ENCODE peak calls at places on chromosomes 7 and 10, in nine cellular contexts. I, X, O, H, Y, J, W, S and K are unnamed samples.

GRCh38 chr7:80496586-80496985 is 15.3 kb downstream of the GNAT3 start:
- DNase-seq in X (no peak), W (no peak), Y (no peak), I (peak; percentile 54), O (no peak), H (no peak), S (no peak), J (no peak), K (no peak)

GRCh38 chr10:17432738-17433137 is 21.7 kb downstream of the ST8SIA6 start:
- DNase-seq in Y (no peak), J (no peak), H (no peak), O (no peak), W (no peak), X (no peak), S (no peak), I (peak; percentile 14), K (no peak)

GRCh38 chr7:1852781-1853618 is 182.9 kb downstream of the ELFN1 start:
- DNase-seq in W (no peak), H (no peak), S (no peak), X (no peak), J (peak; percentile 59), O (no peak), Y (peak; percentile 26), I (no peak), K (no peak)

GRCh38 chr10:71832967-71833366 is 18.1 kb downstream of the PSAP start:
- DNase-seq in H (no peak), W (no peak), O (no peak), S (no peak), Y (no peak), X (no peak), I (no peak), J (no peak), K (peak; percentile 70)

GRCh38 chr7:103752995-103753394 is 236.5 kb downstream of the RELN start:
- DNase-seq in I (peak; percentile 27), H (no peak), O (no peak), X (no peak), Y (no peak), S (no peak), J (no peak), W (no peak), K (no peak)

GRCh38 chr10:132238371-132239125 is 51.8 kb downstream of the DPYSL4 start:
- DNase-seq in H (no peak), W (no peak), X (no peak), Y (no peak), S (no peak), O (no peak), I (no peak), J (no peak), K (no peak)

GRCh38 chr7:130256716-130257115 is 9.9 kb upstream of the CPA2 start:
- DNase-seq in I (no peak), J (no peak), X (no peak), Y (no peak), O (no peak), S (no peak), W (no peak), H (no peak), K (no peak)

GRCh38 chr7:27260211-27260610 is 17.6 kb downstream of the EVX1 start:
- DNase-seq in H (no peak), S (no peak), X (no peak), Y (no peak), I (no peak), W (no peak), O (no peak), J (no peak), K (no peak)

GRCh38 chr7:1071731-1072254 is 16.1 kb upstream of the GPER1 start:
- DNase-seq in O (no peak), H (no peak), X (no peak), J (no peak), W (no peak), Y (no peak), I (no peak), S (no peak), K (no peak)

GRCh38 chr10:132390455-132391371 is 6.3 kb upstream of the PWWP2B start:
- DNase-seq in W (no peak), S (no peak), J (peak; percentile 52), I (no peak), X (no peak), H (no peak), O (no peak), Y (peak; percentile 29), K (no peak)

GRCh38 chr7:47255441-47255840 is 326.5 kb downstream of the TNS3 start:
- DNase-seq in Y (no peak), I (peak; percentile 44), O (no peak), J (no peak), S (no peak), X (no peak), H (no peak), W (no peak), K (no peak)

GRCh38 chr10:30637881-30638467 is 8.4 kb upstream of the LYZL2 start:
- DNase-seq in J (no peak), X (peak; percentile 29), O (peak; percentile 86), H (no peak), I (peak; percentile 96), Y (no peak), S (no peak), W (no peak), K (no peak)

GRCh38 chr7:92882760-92883159 is 46.4 kb upstream of the CDK6 start:
- DNase-seq in W (no peak), X (no peak), H (no peak), Y (no peak), J (no peak), S (no peak), O (no peak), I (no peak), K (no peak)

GRCh38 chr7:92884218-92884617 is 47.8 kb upstream of the CDK6 start:
- DNase-seq in W (no peak), J (no peak), I (no peak), S (no peak), O (no peak), H (no peak), X (no peak), Y (no peak), K (no peak)

GRCh38 chr7:92877367-92877766 is 41.0 kb upstream of the CDK6 start:
- DNase-seq in X (no peak), I (no peak), S (no peak), W (no peak), Y (no peak), J (no peak), O (no peak), H (no peak), K (no peak)

GRCh38 chr7:92881091-92881485 is 44.7 kb upstream of the CDK6 start:
- DNase-seq in I (no peak), X (no peak), O (no peak), J (no peak), W (no peak), Y (no peak), S (no peak), H (no peak), K (no peak)

GRCh38 chr7:92880212-92881090 is 44.1 kb upstream of the CDK6 start:
- DNase-seq in J (no peak), Y (no peak), X (no peak), O (peak; percentile 62), H (no peak), I (no peak), W (peak; percentile 40), S (no peak), K (no peak)
- TF ChIP-seq CTCF in J (peak; percentile 40), Y (peak; percentile 28), X (no peak), O (peak; percentile 64), H (peak; percentile 5), I (peak; percentile 0), W (no peak), S (no peak), K (peak; percentile 39)

DNA sequence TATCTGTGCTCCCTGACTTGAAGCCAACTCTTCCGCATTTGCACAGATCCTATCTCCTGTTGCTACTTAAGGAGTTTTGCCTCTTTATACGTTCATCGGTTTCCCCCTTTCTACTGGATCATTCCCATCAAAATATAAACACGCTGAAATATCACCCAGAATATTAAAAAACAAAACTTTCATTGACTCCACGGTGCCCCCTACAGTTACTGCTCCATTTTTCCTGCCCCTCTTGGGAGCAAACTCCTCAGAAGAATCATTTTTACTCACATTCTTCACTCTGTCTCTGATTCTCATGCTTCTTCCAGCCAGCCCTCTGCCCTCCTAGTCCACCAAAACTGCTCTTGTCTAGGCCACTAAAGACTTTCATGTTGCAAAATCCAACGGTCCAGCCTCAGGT is 66.4 kb downstream of the MYOF start:
- DNase-seq in I (no peak), Y (no peak), O (no peak), H (no peak), S (no peak), J (no peak), W (no peak), X (no peak), K (no peak)
- TF ChIP-seq CTCF in I (peak; percentile 34), Y (no peak), O (no peak), H (peak; percentile 14), S (no peak), J (no peak), W (no peak), X (peak; percentile 1), K (peak; percentile 12)

GRCh38 chr7:67455508-67455907 is 458.9 kb downstream of the TYW1 start:
- DNase-seq in S (no peak), Y (no peak), H (no peak), O (no peak), I (no peak), W (no peak), J (no peak), X (no peak), K (no peak)

GRCh38 chr7:67450171-67450570 is 453.5 kb downstream of the TYW1 start:
- DNase-seq in X (no peak), W (no peak), S (no peak), J (no peak), I (no peak), O (no peak), Y (no peak), H (no peak), K (no peak)

GRCh38 chr7:67452516-67453026 is 455.9 kb downstream of the TYW1 start:
- DNase-seq in I (no peak), S (no peak), X (no peak), H (no peak), J (no peak), O (no peak), W (no peak), Y (no peak), K (no peak)

GRCh38 chr7:67453580-67453979 is 456.9 kb downstream of the TYW1 start:
- DNase-seq in I (no peak), J (no peak), Y (no peak), W (no peak), H (no peak), O (no peak), X (no peak), S (no peak), K (no peak)

DNA sequence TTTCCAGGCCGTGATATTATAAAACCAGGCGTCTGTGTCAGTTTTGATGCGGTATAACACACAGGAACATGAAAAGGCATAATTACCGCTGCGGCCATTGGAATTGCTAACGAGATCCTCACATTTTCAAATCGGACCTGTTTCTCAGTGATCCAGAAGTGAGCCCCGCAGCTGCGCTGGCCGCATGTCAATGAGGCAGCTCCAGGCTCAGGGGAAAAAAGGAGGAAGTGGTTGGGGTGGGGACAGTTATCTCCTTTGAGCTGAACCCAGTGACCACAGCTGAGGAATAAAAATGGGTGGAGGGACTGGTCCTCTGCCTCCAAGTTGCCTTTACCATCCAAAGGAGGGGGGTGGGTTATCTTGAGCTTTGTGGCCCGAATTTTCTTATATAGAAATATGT is 457.3 kb downstream of the TYW1 start:
- DNase-seq in W (no peak), X (no peak), H (no peak), I (no peak), Y (no peak), S (no peak), J (no peak), O (no peak), K (no peak)
- TF ChIP-seq CTCF in W (no peak), X (no peak), H (no peak), I (no peak), Y (no peak), S (no peak), J (no peak), O (no peak), K (no peak)

GRCh38 chr7:159020987-159021386 is 123.7 kb downstream of the VIPR2 start:
- DNase-seq in O (peak; percentile 54), X (no peak), H (peak; percentile 34), I (no peak), J (no peak), Y (no peak), S (no peak), W (no peak), K (no peak)
- TF ChIP-seq CTCF in O (peak; percentile 48), X (no peak), H (peak; percentile 37), I (no peak), J (no peak), Y (no peak), S (no peak), W (no peak), K (no peak)